ENCODE peak calls at places on chromosome 3, in nine cellular contexts. K is mesendoderm, V is heart right ventricle, Z is heart left ventricle, S is stomach, R is PC-9, A is testis, Y is hepatocyte, B is mammary epithelial cell. G is an unnamed sample. For H3K4me1, the result is how much of the 10 kb centered on the place peaks cover.

GRCh38 chr3:53658613-53659193 is 164.3 kb downstream of the CACNA1D start:
- DNase-seq in R (no peak), Z (no peak), B (no peak), K (peak), Y (no peak), A (no peak), V (no peak), S (no peak), G (no peak)

GRCh38 chr3:45832691-45833090 is 9.2 kb downstream of the LZTFL1 start:
- DNase-seq in R (no peak), K (peak), B (peak), V (no peak), A (no peak), Y (peak), S (no peak), Z (no peak), G (no peak)

GRCh38 chr3:124272611-124273151 is 280.8 kb upstream of the ROPN1 start:
- DNase-seq in Y (no peak), B (no peak), K (no peak), Z (no peak), R (no peak), V (no peak), A (no peak), S (no peak), G (no peak)

GRCh38 chr3:11755276-11755675 is 91.4 kb downstream of the TAMM41 start:
- DNase-seq in Y (no peak), R (no peak), K (no peak), V (no peak), A (peak), B (no peak), S (no peak), Z (no peak), G (no peak)

GRCh38 chr3:177471733-177472480 is 274.6 kb upstream of the TBL1XR1 start:
- DNase-seq in Z (no peak), K (no peak), B (no peak), Y (no peak), V (no peak), A (no peak), R (no peak), S (no peak), G (no peak)

GRCh38 chr3:170346481-170347125 is 10.9 kb upstream of the SKIL start:
- DNase-seq in A (no peak), S (no peak), V (no peak), Y (no peak), B (peak), K (peak), R (no peak), Z (no peak), G (no peak)

GRCh38 chr3:12296511-12296910 is 7.6 kb downstream of the PPARG start:
- DNase-seq in S (no peak), K (no peak), Y (no peak), V (no peak), Z (no peak), R (no peak), A (no peak), B (no peak), G (no peak)

GRCh38 chr3:184761120-184761841 is 49.4 kb upstream of the MAGEF1 start:
- DNase-seq in Z (no peak), Y (no peak), K (no peak), V (no peak), R (no peak), A (peak), S (peak), B (no peak), G (no peak)

GRCh38 chr3:177824190-177824786 is 627.0 kb upstream of the TBL1XR1 start:
- DNase-seq in Z (no peak), V (peak), A (peak), B (peak), Y (peak), S (peak), R (peak), K (no peak), G (peak)

GRCh38 chr3:18389108-18389733 is 35.9 kb downstream of the SATB1 start:
- DNase-seq in V (no peak), S (no peak), R (peak), Z (no peak), K (peak), Y (peak), B (peak), A (no peak), G (no peak)

GRCh38 chr3:160755776-160756304 is at the start of gene PPM1L:
- DNase-seq in V (peak), Y (peak), R (peak), A (no peak), Z (peak), B (peak), S (peak), K (peak), G (peak)

GRCh38 chr3:12285003-12285555 is 3.8 kb upstream of the PPARG start:
- DNase-seq in Z (no peak), A (no peak), B (no peak), Y (no peak), R (no peak), K (no peak), V (no peak), S (no peak), G (no peak)

GRCh38 chr3:3800685-3801509 is 1.7 kb downstream of the LRRN1 start:
- DNase-seq in Z (peak), S (peak), K (peak), R (peak), V (no peak), B (no peak), Y (peak), A (peak), G (no peak)

GRCh38 chr3:28267984-28268849 is 26.8 kb downstream of the CMC1 start:
- DNase-seq in A (no peak), Z (no peak), K (peak), V (no peak), S (no peak), Y (no peak), B (peak), R (no peak), G (no peak)

GRCh38 chr3:59116138-59116537 is 66.3 kb upstream of the CFAP20DC start:
- DNase-seq in S (no peak), Y (no peak), R (no peak), Z (no peak), V (no peak), B (no peak), K (no peak), A (no peak), G (no peak)

GRCh38 chr3:33170531-33170930 is 48.1 kb downstream of the SUSD5 start:
- DNase-seq in Z (no peak), S (no peak), Y (no peak), A (no peak), V (no peak), R (no peak), B (no peak), K (peak), G (no peak)
- H3K27ac ChIP-seq in Z (no peak), S (no peak), Y (no peak), A (no peak), V (no peak), R (no peak), B (no peak), K (no peak), G (no peak)

GRCh38 chr3:71110531-71111222 is 472.9 kb downstream of the FOXP1 start:
- DNase-seq in Y (no peak), S (no peak), A (no peak), B (no peak), Z (no peak), V (no peak), K (no peak), R (no peak), G (no peak)

GRCh38 chr3:71107926-71108325 is 475.6 kb downstream of the FOXP1 start:
- DNase-seq in B (no peak), Y (no peak), K (no peak), R (no peak), S (no peak), A (no peak), V (no peak), Z (no peak), G (no peak)

GRCh38 chr3:71111784-71112440 is 471.6 kb downstream of the FOXP1 start:
- DNase-seq in R (no peak), Z (no peak), K (no peak), S (no peak), B (peak), V (no peak), Y (no peak), A (no peak), G (no peak)

GRCh38 chr3:71109977-71110285 is 473.6 kb downstream of the FOXP1 start:
- DNase-seq in V (no peak), A (no peak), Y (no peak), S (no peak), K (no peak), R (no peak), B (no peak), Z (no peak), G (no peak)

GRCh38 chr3:71109241-71109976 is 474.1 kb downstream of the FOXP1 start:
- DNase-seq in Y (no peak), Z (no peak), A (no peak), K (no peak), B (peak), R (peak), S (no peak), V (no peak), G (no peak)
- H3K4me3 ChIP-seq in Y (no peak), Z (no peak), A (no peak), K (no peak), B (no peak), R (no peak), S (no peak), V (no peak), G (no peak)

DNA sequence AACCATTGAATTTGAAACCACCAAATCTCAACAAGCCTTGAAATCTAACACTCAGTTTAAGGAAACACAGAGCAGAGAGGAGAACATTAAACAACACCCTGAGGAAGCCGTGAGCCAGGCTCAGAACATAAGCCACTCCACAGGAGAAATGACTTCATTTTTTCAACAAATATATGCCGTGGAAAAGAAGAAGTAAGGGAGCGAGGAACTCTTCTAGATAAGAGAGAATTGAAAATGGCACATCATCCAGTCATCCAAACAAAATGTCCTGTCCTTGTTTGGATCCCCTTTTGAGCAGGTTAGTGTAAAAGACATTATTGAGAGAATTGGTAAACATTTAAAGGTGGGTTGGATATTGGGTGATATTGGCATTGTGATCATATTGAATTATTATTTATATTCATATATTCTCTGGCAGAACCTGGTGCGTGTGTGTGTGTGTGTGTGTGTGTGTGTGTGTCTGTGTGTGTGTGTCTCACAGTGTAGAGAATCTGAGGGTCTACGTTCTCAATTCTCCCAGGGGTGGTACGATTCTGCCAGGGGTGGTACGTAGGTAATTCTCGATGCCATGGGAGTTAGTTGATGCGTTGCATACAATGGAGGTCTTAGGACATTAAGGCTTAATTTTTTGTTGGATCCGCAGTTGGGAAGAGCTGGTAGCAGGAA is 94.4 kb downstream of the ST6GAL1 start:
- DNase-seq in S (no peak), Y (no peak), V (no peak), K (no peak), R (no peak), Z (no peak), B (no peak), A (no peak), G (no peak)
- H3K4me1 ChIP-seq in S (under half), Y (under half), V (under half), K (under half), R (under half), Z (under half), B (under half), A (under half), G (under half)

GRCh38 chr3:58102976-58103447 is 94.8 kb downstream of the FLNB start:
- DNase-seq in K (no peak), Z (no peak), S (peak), V (no peak), Y (peak), A (peak), B (peak), R (no peak), G (no peak)
- H3K27ac ChIP-seq in K (no peak), Z (no peak), S (peak), V (no peak), Y (peak), A (peak), B (peak), R (no peak), G (no peak)

GRCh38 chr3:51975857-51976549 is 1.1 kb downstream of the ABHD14A start:
- DNase-seq in B (no peak), A (peak), Y (peak), V (peak), Z (peak), K (peak), R (no peak), S (peak), G (peak)
- H3K4me3 ChIP-seq in B (no peak), A (peak), Y (peak), V (no peak), Z (peak), K (no peak), R (no peak), S (peak), G (no peak)

DNA sequence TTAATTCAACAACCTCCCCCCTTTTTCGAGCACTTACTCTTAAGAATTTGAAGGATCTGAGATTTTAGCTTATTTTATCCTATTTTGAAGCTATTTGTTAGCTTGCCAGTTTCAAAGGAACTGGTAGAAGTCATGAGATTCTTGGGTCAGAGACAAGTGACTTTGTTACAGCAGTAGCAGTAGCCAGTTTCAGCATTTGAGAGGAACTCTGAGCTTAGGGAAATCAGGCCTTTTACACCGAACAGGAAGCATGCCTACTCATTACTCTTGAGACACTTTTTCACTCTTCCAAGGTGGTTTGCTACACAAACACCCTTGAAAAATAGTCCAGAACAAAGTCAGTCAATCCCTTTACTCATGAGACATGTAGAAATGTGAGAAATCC is 24.5 kb upstream of the TM4SF1 start:
- DNase-seq in R (no peak), B (no peak), V (no peak), S (no peak), Z (no peak), K (no peak), Y (no peak), A (no peak), G (no peak)
- H3K4me1 ChIP-seq in R (under half), B (under half), V (under half), S (under half), Z (under half), K (under half), Y (under half), A (under half), G (under half)

DNA sequence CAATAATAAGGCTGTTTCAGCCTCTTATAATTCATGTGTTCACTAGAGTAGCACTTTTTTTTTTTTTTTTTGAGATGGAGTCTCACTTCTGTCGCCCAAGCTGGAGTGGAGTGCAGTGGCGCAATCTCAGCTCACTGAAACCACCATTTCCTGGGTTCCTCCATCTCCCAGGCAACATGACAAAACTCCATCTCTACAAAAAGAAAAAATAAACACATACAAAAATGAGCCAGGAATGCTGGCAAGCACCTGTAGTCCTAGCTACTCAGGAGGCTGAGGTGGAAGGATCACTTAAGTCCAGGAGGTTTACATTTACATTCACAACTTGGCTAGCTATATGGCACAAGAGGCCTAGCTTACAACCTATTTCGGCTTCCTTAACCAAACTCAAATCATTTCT is 6.8 kb downstream of the USP4 start:
- DNase-seq in A (no peak), Y (no peak), Z (no peak), K (no peak), B (peak), V (no peak), R (no peak), S (no peak), G (peak)
- H3K27ac ChIP-seq in A (no peak), Y (no peak), Z (no peak), K (no peak), B (no peak), V (no peak), R (no peak), S (no peak), G (no peak)

GRCh38 chr3:172202797-172203196 is 163.4 kb downstream of the FNDC3B start:
- DNase-seq in V (no peak), K (no peak), R (no peak), Z (no peak), Y (no peak), S (no peak), B (no peak), A (no peak), G (no peak)
- H3K4me3 ChIP-seq in V (no peak), K (no peak), R (no peak), Z (no peak), Y (no peak), S (no peak), B (no peak), A (no peak), G (no peak)

DNA sequence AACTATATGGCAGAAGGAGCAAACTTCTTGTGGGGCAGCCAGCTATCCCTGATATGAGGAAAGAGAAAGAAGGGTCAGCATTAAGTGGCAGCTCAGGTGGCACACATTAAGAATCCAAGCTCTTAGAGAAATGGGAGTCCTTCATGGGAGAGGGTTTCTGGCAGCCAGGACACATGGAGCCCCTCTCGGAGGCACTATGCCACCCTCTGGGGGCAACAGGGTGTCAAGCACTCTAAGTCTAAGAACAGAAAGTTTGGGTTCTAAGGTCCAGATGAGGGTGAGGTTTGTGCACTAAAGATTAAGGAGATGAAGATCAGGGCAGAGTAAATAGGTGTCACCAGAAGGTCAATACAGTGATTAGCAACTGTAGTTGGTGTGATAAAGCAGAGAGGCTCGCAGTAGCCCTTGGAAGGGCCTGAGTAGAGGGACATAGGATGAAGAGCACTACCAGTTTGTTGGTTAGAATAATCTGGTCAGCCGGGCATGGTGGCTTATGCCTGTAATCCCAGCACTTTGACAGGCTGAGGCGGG is 89.3 kb downstream of the ST6GAL1 start:
- DNase-seq in A (no peak), R (no peak), K (peak), B (no peak), V (no peak), Y (no peak), S (no peak), Z (no peak), G (no peak)
- H3K4me1 ChIP-seq in A (under half), R (under half), K (under half), B (under half), V (under half), Y (under half), S (under half), Z (under half), G (under half)

G was measured in lung.